ENCODE peak calls at places on chromosomes 11 and 22, in seven cellular contexts. E, H, L, S, B, J and I are unnamed samples.

GRCh38 chr11:128848815-128849455 is 18.2 kb downstream of the KCNJ1 start:
- DNase-seq in E (peak; percentile 58), H (peak; percentile 60), L (peak; percentile 97), S (no peak), B (peak; percentile 57), J (peak; percentile 14), I (peak; percentile 70)

GRCh38 chr22:22087854-22088657 is 105.5 kb upstream of the TOP3B start:
- DNase-seq in E (no peak), H (no peak), L (no peak), S (no peak), B (no peak), J (peak; percentile 82), I (no peak)

GRCh38 chr11:429391-429790 is 12.4 kb downstream of the ANO9 start:
- DNase-seq in E (no peak), H (no peak), L (no peak), S (no peak), B (no peak), J (no peak), I (peak; percentile 52)

GRCh38 chr11:110345756-110346155 is 49.3 kb upstream of the RDX start:
- DNase-seq in E (no peak), H (no peak), L (no peak), S (peak; percentile 55), B (no peak), J (peak; percentile 30), I (no peak)

GRCh38 chr22:27068121-27068520 is 410.7 kb downstream of the MIAT start:
- DNase-seq in E (no peak), H (no peak), L (no peak), S (no peak), B (no peak), J (no peak), I (no peak)

GRCh38 chr11:122692444-122692843 is 36.9 kb downstream of the UBASH3B start:
- DNase-seq in E (no peak), H (no peak), L (no peak), S (no peak), B (no peak), J (no peak), I (no peak)

GRCh38 chr11:126631399-126631798 is 275.9 kb downstream of the ST3GAL4 start:
- DNase-seq in E (no peak), H (no peak), L (no peak), S (no peak), B (no peak), J (no peak), I (no peak)

GRCh38 chr11:119031912-119032280 is 1.2 kb upstream of the SLC37A4 start:
- DNase-seq in E (no peak), H (no peak), L (no peak), S (no peak), B (no peak), J (no peak), I (no peak)

GRCh38 chr11:19027829-19028595 is 32.5 kb downstream of the MRGPRX2 start:
- DNase-seq in E (no peak), H (no peak), L (no peak), S (no peak), B (no peak), J (peak; percentile 29), I (no peak)

GRCh38 chr11:119702261-119702591 is 26.8 kb downstream of the NECTIN1 start:
- DNase-seq in E (no peak), H (no peak), L (no peak), S (no peak), B (no peak), J (no peak), I (peak; percentile 77)

GRCh38 chr11:76612226-76612625 is 58.3 kb downstream of the LRRC32 start:
- DNase-seq in E (no peak), H (no peak), L (no peak), S (no peak), B (no peak), J (no peak), I (no peak)

GRCh38 chr11:76615950-76616349 is 54.6 kb downstream of the LRRC32 start:
- DNase-seq in E (no peak), H (no peak), L (no peak), S (no peak), B (no peak), J (no peak), I (no peak)

GRCh38 chr11:76613901-76614300 is 56.6 kb downstream of the LRRC32 start:
- DNase-seq in E (no peak), H (no peak), L (no peak), S (no peak), B (no peak), J (no peak), I (no peak)

GRCh38 chr11:76616676-76617552 is 53.6 kb downstream of the LRRC32 start:
- DNase-seq in E (no peak), H (no peak), L (no peak), S (no peak), B (no peak), J (no peak), I (no peak)

DNA sequence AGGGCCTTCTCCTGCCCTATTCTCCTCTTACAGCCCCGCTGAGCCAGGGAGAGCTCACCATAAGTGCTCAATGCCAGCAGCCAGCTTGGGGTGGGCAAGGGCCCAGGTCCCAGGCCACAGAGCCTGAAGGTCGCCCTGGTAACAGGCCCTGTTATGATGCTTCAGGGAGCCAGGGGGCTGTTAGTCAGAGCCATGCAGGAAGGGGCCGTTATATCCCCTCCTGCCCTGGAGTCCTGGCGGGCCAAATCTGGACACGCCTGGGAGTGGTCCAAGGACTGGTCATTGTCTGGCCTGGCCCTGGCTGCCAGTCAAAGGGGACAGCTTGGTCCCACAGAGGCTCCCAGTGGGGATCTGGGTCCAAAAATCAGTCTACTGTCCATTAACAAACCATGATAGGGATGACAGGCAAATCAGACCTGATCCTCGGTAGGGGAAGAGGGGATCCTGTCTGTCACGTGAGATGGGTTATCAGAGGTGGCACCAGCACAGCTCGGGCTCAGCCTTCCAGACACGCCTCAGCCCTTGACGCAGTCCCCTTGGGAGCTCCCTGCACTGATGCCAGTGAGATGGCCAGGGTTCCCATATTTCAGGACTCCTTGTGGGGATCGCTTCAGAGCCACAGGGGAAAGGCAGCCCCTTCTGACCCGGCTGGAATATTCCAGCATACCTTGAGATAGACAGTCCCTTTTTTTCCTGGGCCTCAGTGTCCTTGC is 55.9 kb downstream of the LRRC32 start:
- DNase-seq in E (no peak), H (no peak), L (no peak), S (no peak), B (no peak), J (no peak), I (peak; percentile 58)
- TF ChIP-seq TAF1 in E (no peak), H (no peak), L (no peak), S (no peak), B (no peak), J (no peak), I (no peak)

DNA sequence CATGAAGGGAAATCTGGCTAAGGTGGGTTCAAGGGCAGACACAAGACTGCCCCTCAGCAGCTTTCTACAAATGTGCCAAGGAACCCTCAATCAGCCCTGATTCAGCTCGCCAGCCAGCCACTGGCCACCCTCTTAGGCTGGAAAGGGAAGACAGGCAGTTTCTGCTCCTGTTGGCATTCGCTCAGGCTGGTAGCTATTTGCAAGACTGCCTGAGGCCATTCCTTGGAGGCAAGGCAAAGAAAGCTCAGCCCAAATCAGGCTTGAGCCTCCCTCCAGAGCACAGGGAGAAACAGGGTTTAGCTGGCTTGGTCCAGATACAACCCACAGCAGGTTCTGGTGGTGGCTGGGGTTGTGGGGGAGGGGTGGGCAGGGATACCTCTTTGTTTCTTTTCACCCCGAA is 19.2 kb downstream of the TP53I11 start:
- DNase-seq in E (no peak), H (no peak), L (no peak), S (no peak), B (no peak), J (no peak), I (no peak)
- TF ChIP-seq TAF1 in E (no peak), H (no peak), L (no peak), S (no peak), B (no peak), J (no peak), I (no peak)

GRCh38 chr11:117445097-117445658 is 117.5 kb downstream of the CEP164 start:
- DNase-seq in E (no peak), H (no peak), L (no peak), S (no peak), B (no peak), J (no peak), I (no peak)

GRCh38 chr11:117444256-117445096 is 116.8 kb downstream of the CEP164 start:
- DNase-seq in E (no peak), H (no peak), L (no peak), S (no peak), B (no peak), J (no peak), I (peak; percentile 86)

GRCh38 chr11:117442049-117442868 is 114.6 kb downstream of the CEP164 start:
- DNase-seq in E (no peak), H (no peak), L (no peak), S (no peak), B (no peak), J (no peak), I (no peak)

GRCh38 chr11:117442869-117443239 is 115.2 kb downstream of the CEP164 start:
- DNase-seq in E (no peak), H (no peak), L (no peak), S (no peak), B (no peak), J (no peak), I (no peak)

GRCh38 chr11:117443269-117444186 is 115.9 kb downstream of the CEP164 start:
- DNase-seq in E (peak; percentile 65), H (no peak), L (peak; percentile 77), S (no peak), B (no peak), J (peak; percentile 40), I (peak; percentile 92)
- TF ChIP-seq TAF1 in E (no peak), H (no peak), L (no peak), S (no peak), B (no peak), J (no peak), I (no peak)

GRCh38 chr11:85751738-85752137 is 59.2 kb downstream of the SYTL2 start:
- DNase-seq in E (no peak), H (no peak), L (no peak), S (no peak), B (no peak), J (no peak), I (no peak)

GRCh38 chr11:85752201-85752889 is 58.6 kb downstream of the SYTL2 start:
- DNase-seq in E (no peak), H (no peak), L (no peak), S (no peak), B (no peak), J (no peak), I (no peak)

GRCh38 chr11:85755285-85755684 is 55.7 kb downstream of the SYTL2 start:
- DNase-seq in E (no peak), H (no peak), L (no peak), S (no peak), B (no peak), J (no peak), I (no peak)

GRCh38 chr11:85750646-85751045 is 60.3 kb downstream of the SYTL2 start:
- DNase-seq in E (no peak), H (no peak), L (no peak), S (no peak), B (no peak), J (no peak), I (no peak)

DNA sequence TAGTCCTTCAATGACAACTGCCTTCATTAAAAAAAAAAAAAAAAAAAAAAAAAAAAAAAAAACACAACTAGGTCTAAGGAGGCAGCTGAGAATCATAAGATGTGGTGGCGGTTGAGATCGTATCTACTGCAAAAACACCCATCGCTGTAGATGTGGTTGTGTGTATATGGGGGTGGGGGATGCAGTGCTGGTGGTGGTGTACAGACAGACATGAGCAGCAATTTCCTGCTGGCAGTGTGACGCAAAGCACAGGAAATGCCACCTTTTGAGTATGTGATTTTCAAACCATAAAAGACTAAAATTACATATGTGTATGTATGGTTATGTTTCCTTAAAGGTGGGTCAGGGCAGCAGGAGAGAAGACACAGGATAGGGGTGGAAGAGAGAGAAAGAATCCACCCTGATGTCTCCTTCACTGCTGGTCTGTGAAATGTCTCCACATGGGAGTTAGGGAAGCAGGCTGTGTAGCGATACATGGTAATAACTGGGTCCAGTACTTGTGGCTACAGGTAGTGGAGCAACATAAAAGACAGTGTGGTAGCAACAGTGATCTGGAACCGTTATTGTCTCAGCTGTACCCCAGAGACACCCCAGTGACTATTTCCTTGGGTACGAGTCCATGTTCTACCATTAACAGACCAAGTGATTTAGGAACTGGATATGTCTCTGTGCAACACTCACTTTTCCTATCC is 57.9 kb downstream of the SYTL2 start:
- DNase-seq in E (no peak), H (no peak), L (no peak), S (no peak), B (no peak), J (no peak), I (no peak)
- TF ChIP-seq TAF1 in E (no peak), H (no peak), L (no peak), S (no peak), B (no peak), J (no peak), I (no peak)